ENCODE peak calls at places on chromosomes 13 and 19, in four cellular contexts. N, U, V and J are unnamed samples. For H3K36me3, the result is how much of the 10 kb centered on the place peaks cover.

GRCh38 chr13:110304256-110304655 is 2.7 kb downstream of the COL4A1 start:
- DNase-seq in N (no peak), V (peak), U (no peak), J (no peak)

GRCh38 chr19:58398087-58398486 is 2.6 kb downstream of the RNF225 start:
- DNase-seq in N (no peak), U (no peak), V (no peak), J (no peak)

GRCh38 chr19:56566904-56567273 is 379 bp upstream of the ZNF470 start:
- DNase-seq in N (peak), U (no peak), V (peak), J (peak)

GRCh38 chr13:83568019-83568418 is 314.3 kb downstream of the SLITRK1 start:
- DNase-seq in N (no peak), V (no peak), U (no peak), J (no peak)

GRCh38 chr19:45340899-45341453 is 426 bp downstream of the KLC3 start:
- DNase-seq in N (no peak), U (peak), V (peak), J (no peak)

GRCh38 chr13:71587778-71588177 is 279.2 kb downstream of the DACH1 start:
- DNase-seq in U (no peak), V (no peak), N (no peak), J (no peak)

GRCh38 chr13:90926459-90926858 is 421.0 kb upstream of the MIR17HG start:
- DNase-seq in V (peak), U (no peak), N (no peak), J (no peak)

GRCh38 chr13:112202966-112203365 is 136.0 kb downstream of the SOX1 start:
- DNase-seq in U (no peak), V (no peak), N (no peak), J (no peak)

GRCh38 chr13:47000166-47000565 is 103.3 kb upstream of the HTR2A start:
- DNase-seq in V (no peak), U (no peak), N (no peak), J (no peak)

GRCh38 chr13:50030315-50030714 is 15.1 kb downstream of the KCNRG start:
- DNase-seq in N (no peak), V (no peak), U (no peak), J (no peak)

GRCh38 chr19:19997656-19998268 is 41.5 kb downstream of the ZNF682 start:
- DNase-seq in N (no peak), V (peak), U (peak), J (no peak)

GRCh38 chr19:39481229-39481545 is 549 bp downstream of the TIMM50 start:
- DNase-seq in U (no peak), V (no peak), N (no peak), J (no peak)

GRCh38 chr19:51948979-51949378 is 21.7 kb downstream of the ZNF613 start:
- DNase-seq in V (peak), U (no peak), N (peak), J (no peak)

GRCh38 chr19:35860436-35860817 is 3.7 kb downstream of the KIRREL2 start:
- DNase-seq in N (no peak), U (peak), V (no peak), J (no peak)

GRCh38 chr19:6480843-6481415 is 658 bp downstream of the DENND1C start:
- DNase-seq in V (no peak), N (no peak), U (no peak), J (no peak)

GRCh38 chr19:51810228-51810627 is 15.3 kb downstream of the FPR3 start:
- DNase-seq in N (no peak), V (peak), U (no peak), J (no peak)

GRCh38 chr13:31154939-31155338 is 6.8 kb downstream of the HSPH1 start:
- DNase-seq in U (no peak), N (no peak), V (no peak), J (no peak)

GRCh38 chr19:54462713-54463530 is 656 bp downstream of the LENG9 start:
- DNase-seq in V (peak), U (peak), N (peak), J (peak)

DNA sequence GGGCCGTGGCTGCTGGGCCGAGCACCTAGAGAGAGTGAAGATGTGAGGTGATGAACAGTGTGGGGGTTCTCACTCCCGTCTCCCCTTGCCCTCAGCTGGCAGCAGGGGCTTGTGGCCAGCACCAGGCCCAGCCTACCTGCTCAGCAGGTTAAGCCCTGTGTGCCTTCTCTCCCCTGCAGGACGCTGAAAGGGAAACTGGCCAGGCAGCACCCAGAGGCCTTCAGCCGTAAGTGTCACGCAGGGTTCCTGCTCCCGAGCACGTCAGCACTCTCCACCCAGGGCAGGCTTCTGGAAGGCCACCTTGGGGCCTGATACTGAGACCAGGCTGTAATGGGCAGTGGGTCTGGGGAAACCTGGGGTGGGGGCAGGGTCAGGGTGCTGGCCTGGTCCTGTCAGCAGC is 4.7 kb upstream of the UBA52 start:
- DNase-seq in N (no peak), V (no peak), U (no peak), J (no peak)
- H3K36me3 ChIP-seq in N (half or more), V (half or more), U (half or more), J (half or more)

DNA sequence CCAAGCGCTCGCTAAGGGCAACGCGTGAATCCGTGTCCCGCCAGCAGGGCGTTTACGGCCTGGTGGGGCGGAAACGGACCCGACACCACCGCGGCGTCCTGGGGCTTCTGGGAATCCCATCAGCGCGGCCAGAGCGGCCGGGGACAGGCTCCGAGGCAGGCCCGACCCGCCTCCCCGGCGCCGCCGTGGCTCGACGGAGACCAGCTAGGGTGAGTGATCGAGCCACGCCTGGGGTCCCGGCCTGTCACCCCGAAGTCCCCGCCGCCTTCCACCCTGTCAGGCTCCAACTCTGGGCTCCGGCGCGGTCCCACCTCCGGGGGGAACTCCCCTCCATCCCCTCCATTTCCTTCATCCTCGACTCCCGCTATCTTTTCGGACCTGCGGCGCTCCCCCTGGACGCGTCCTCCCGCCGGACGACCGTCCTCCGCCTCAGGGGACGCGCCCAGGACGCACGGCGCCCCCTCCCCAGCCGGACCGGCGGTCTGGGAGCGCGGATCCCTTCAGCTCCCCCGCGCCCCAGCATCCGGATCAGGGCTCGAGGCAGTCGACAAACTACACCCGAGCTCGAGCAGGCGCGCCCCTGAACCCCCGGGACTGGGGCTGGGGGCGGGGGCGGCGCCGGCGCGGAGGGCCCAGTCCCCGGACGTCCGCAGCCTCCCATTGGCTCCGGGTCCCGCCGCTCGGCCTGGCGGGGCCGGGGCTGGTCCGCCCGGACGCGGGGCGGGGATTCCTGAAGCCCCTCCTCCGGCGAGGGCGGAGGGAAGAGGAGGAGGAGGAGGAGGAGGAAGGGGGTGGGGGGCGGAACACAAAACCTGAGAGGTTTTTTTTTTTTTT is 643 bp upstream of the BICRA start:
- DNase-seq in N (peak), U (peak), V (peak), J (peak)
- TF ChIP-seq CTCF in N (no peak), U (peak), V (peak), J (peak)

GRCh38 chr19:1007852-1008251 is 7.6 kb downstream of the GRIN3B start:
- DNase-seq in N (no peak), U (no peak), V (no peak), J (no peak)

GRCh38 chr19:1009976-1010538 is 9.8 kb downstream of the GRIN3B start:
- DNase-seq in V (no peak), U (no peak), N (no peak), J (peak)

GRCh38 chr19:1010586-1011510 is 10.1 kb downstream of the TMEM259 start:
- DNase-seq in U (no peak), V (no peak), N (no peak), J (no peak)

GRCh38 chr19:1008268-1009042 is 8.2 kb downstream of the GRIN3B start:
- DNase-seq in U (no peak), N (no peak), V (no peak), J (no peak)

DNA sequence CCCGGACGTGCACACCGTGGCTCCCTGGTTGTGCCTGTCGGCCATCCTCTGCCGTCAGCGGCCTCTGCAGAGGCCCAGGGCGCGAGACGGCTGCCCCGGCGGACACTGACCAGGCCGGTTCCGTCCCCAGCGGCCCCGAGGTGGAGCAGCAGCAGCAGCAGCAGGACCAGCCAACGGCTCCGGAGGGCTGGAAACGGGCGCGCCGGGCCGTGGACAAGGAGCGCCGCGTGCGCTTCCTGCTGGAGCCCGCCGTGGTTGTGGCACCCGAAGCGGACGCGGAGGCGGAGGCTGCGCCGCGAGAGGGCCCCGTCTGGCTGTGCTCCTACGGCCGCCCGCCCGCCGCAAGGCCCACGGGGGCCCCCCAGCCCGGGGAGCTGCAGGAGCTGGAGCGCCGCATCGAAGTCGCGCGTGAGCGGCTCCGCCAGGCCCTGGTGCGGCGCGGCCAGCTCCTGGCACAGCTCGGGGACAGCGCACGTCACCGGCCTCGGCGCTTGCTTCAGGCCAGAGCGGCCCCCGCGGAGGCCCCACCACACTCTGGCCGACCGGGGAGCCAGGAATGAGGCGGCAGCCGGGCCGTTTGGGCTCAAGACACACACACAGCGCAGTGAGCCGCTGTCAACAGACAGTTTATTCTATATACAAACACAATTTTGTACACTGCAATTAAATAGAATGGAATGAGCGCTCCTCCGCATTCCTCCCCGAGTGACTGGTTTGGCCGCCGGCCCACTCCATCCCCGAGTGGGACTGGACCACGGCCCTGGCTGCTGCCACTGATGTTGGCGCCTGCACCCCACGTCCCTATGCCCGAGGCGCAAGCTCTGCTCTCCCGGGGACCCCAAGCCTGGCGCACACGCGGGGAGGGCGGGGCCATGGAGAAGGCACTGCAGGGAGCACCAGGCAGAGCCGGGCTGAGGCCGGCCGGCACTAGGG is 9.1 kb downstream of the GRIN3B start:
- DNase-seq in V (no peak), U (no peak), N (no peak), J (no peak)
- H3K36me3 ChIP-seq in V (under half), U (under half), N (half or more), J (under half)

DNA sequence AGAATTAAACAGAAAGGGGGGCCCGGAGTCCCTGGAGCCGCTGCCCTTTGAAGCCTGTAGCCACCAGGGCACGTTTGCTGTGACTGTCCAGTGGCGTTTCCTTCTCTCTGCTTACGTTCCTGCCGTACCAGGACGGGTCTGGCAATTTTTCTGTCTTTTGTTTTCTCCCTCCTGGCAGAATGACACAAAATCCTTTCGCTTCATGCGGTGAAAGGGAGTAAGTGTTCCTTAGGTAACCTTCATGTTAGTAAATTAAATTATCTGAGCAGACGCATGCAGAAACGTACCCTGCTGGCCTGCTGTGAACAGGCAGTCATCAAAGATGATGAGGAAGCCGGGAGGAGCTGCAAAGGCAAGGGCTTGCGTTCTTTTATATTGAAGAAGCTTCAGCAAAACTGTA is 299.3 kb upstream of the ARGLU1 start:
- DNase-seq in U (no peak), V (no peak), N (no peak), J (no peak)
- TF ChIP-seq CTCF in U (peak), V (no peak), N (no peak), J (no peak)

GRCh38 chr13:36815069-36815468 is 4.0 kb upstream of the RFXAP start:
- DNase-seq in U (no peak), V (no peak), N (no peak), J (no peak)
- H3K36me3 ChIP-seq in U (under half), V (under half), N (under half), J (under half)

GRCh38 chr13:59203855-59204254 is 959.9 kb downstream of the DIAPH3 start:
- DNase-seq in V (no peak), N (no peak), U (no peak), J (no peak)
- TF ChIP-seq CTCF in V (no peak), N (no peak), U (no peak), J (no peak)

DNA sequence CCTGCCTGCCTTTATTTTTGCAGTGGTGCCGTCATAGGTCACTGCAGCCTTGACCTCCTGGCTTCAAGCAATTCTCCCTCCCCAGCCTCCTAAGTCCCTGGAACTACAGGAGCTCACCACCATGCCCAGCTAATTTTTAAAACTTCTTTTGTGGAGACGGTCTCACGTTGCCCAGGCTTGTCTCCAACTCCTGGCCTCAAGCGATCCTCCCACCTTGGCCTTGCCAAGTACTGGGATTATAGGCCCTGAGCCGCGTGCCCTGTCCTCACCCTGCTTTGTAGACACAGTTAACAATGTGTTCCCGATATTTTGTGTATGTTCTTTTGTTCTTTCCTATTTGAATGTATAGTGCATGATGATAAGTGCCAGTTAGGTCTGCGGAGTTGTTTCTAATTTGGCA is 9.7 kb upstream of the WTIP start:
- DNase-seq in V (no peak), U (no peak), N (no peak), J (no peak)
- H3K36me3 ChIP-seq in V (half or more), U (half or more), N (half or more), J (under half)

GRCh38 chr13:33372251-33372919 is 86.8 kb upstream of the STARD13 start:
- DNase-seq in U (no peak), V (no peak), N (no peak), J (no peak)
- TF ChIP-seq CTCF in U (no peak), V (no peak), N (no peak), J (no peak)

GRCh38 chr19:11096210-11096841 is 7.1 kb downstream of the LDLR start:
- DNase-seq in N (peak), U (no peak), V (no peak), J (peak)
- H3K36me3 ChIP-seq in N (half or more), U (half or more), V (half or more), J (under half)